ENCODE peak calls at places on chromosomes 13 and 19, in seven cellular contexts. One of them, this sample, is unnamed.

GRCh38 chr13:45301263-45301662 is 39.7 kb downstream of the TPT1 start:
- DNase-seq in GM10248: no peak
- DNase-seq in B cell: no peak
- DNase-seq in GM12878: no peak
- DNase-seq in nephron progenitor cell: no peak
- DNase-seq in fibroblast of pulmonary artery: no peak
- DNase-seq in body of pancreas: no peak
- DNase-seq in this sample: no peak

GRCh38 chr19:18543814-18544475 is 572 bp upstream of the FKBP8 start:
- DNase-seq in GM10248: peak
- DNase-seq in B cell: peak
- DNase-seq in GM12878: peak
- DNase-seq in nephron progenitor cell: no peak
- DNase-seq in fibroblast of pulmonary artery: peak
- DNase-seq in body of pancreas: peak
- DNase-seq in this sample: peak

GRCh38 chr19:18291019-18291524 is 9.7 kb upstream of the JUND start:
- DNase-seq in GM10248: no peak
- DNase-seq in B cell: no peak
- DNase-seq in GM12878: no peak
- DNase-seq in nephron progenitor cell: no peak
- DNase-seq in fibroblast of pulmonary artery: no peak
- DNase-seq in body of pancreas: no peak
- DNase-seq in this sample: no peak

GRCh38 chr19:850221-850978 is 1.7 kb upstream of the ELANE start:
- DNase-seq in GM10248: no peak
- DNase-seq in B cell: no peak
- DNase-seq in GM12878: no peak
- DNase-seq in nephron progenitor cell: no peak
- DNase-seq in fibroblast of pulmonary artery: peak
- DNase-seq in body of pancreas: peak
- DNase-seq in this sample: peak

GRCh38 chr19:17294051-17294891 is 9.0 kb downstream of the ABHD8 start:
- DNase-seq in GM10248: peak
- DNase-seq in B cell: no peak
- DNase-seq in GM12878: no peak
- DNase-seq in nephron progenitor cell: peak
- DNase-seq in fibroblast of pulmonary artery: no peak
- DNase-seq in body of pancreas: no peak
- DNase-seq in this sample: no peak

GRCh38 chr19:38669532-38669931 is 22.1 kb downstream of the ACTN4 start:
- DNase-seq in GM10248: no peak
- DNase-seq in B cell: no peak
- DNase-seq in GM12878: no peak
- DNase-seq in nephron progenitor cell: no peak
- DNase-seq in fibroblast of pulmonary artery: no peak
- DNase-seq in body of pancreas: no peak
- DNase-seq in this sample: no peak

GRCh38 chr19:42099336-42099925 is 23.5 kb downstream of the ZNF574 start:
- DNase-seq in GM10248: no peak
- DNase-seq in B cell: no peak
- DNase-seq in GM12878: no peak
- DNase-seq in nephron progenitor cell: no peak
- DNase-seq in fibroblast of pulmonary artery: no peak
- DNase-seq in body of pancreas: peak
- DNase-seq in this sample: no peak

GRCh38 chr19:53927745-53928144 is 18.7 kb downstream of the CACNG7 start:
- DNase-seq in GM10248: no peak
- DNase-seq in B cell: no peak
- DNase-seq in GM12878: no peak
- DNase-seq in nephron progenitor cell: peak
- DNase-seq in fibroblast of pulmonary artery: peak
- DNase-seq in body of pancreas: peak
- DNase-seq in this sample: peak

GRCh38 chr19:40466219-40467006 is at the start of gene SPTBN4:
- DNase-seq in GM10248: peak
- DNase-seq in B cell: peak
- DNase-seq in GM12878: peak
- DNase-seq in nephron progenitor cell: peak
- DNase-seq in fibroblast of pulmonary artery: no peak
- DNase-seq in body of pancreas: peak
- DNase-seq in this sample: no peak

GRCh38 chr19:38944981-38945506 is 14.3 kb downstream of the MRPS12 start:
- DNase-seq in GM10248: no peak
- DNase-seq in B cell: no peak
- DNase-seq in GM12878: no peak
- DNase-seq in nephron progenitor cell: peak
- DNase-seq in fibroblast of pulmonary artery: no peak
- DNase-seq in body of pancreas: no peak
- DNase-seq in this sample: no peak

GRCh38 chr13:37023871-37024270 is 23.3 kb downstream of the EXOSC8 start:
- DNase-seq in GM10248: no peak
- DNase-seq in B cell: no peak
- DNase-seq in GM12878: no peak
- DNase-seq in nephron progenitor cell: no peak
- DNase-seq in fibroblast of pulmonary artery: no peak
- DNase-seq in body of pancreas: no peak
- DNase-seq in this sample: peak

GRCh38 chr13:24115671-24116070 is 44.8 kb upstream of the SPATA13 start:
- DNase-seq in GM10248: no peak
- DNase-seq in B cell: no peak
- DNase-seq in GM12878: no peak
- DNase-seq in nephron progenitor cell: no peak
- DNase-seq in fibroblast of pulmonary artery: no peak
- DNase-seq in body of pancreas: no peak
- DNase-seq in this sample: no peak

GRCh38 chr19:46131485-46132143 is 7.1 kb upstream of the IGFL3 start:
- DNase-seq in GM10248: no peak
- DNase-seq in B cell: no peak
- DNase-seq in GM12878: no peak
- DNase-seq in nephron progenitor cell: no peak
- DNase-seq in fibroblast of pulmonary artery: peak
- DNase-seq in body of pancreas: no peak
- DNase-seq in this sample: no peak

GRCh38 chr13:28528848-28529247 is 33.9 kb upstream of the FLT1 start:
- DNase-seq in GM10248: no peak
- DNase-seq in B cell: no peak
- DNase-seq in GM12878: no peak
- DNase-seq in nephron progenitor cell: no peak
- DNase-seq in fibroblast of pulmonary artery: no peak
- DNase-seq in body of pancreas: no peak
- DNase-seq in this sample: no peak
- TF ChIP-seq CTCF in GM10248: no peak
- TF ChIP-seq CTCF in B cell: no peak
- TF ChIP-seq CTCF in GM12878: no peak
- TF ChIP-seq CTCF in nephron progenitor cell: no peak
- TF ChIP-seq CTCF in fibroblast of pulmonary artery: no peak
- TF ChIP-seq CTCF in body of pancreas: no peak
- TF ChIP-seq CTCF in this sample: peak

DNA sequence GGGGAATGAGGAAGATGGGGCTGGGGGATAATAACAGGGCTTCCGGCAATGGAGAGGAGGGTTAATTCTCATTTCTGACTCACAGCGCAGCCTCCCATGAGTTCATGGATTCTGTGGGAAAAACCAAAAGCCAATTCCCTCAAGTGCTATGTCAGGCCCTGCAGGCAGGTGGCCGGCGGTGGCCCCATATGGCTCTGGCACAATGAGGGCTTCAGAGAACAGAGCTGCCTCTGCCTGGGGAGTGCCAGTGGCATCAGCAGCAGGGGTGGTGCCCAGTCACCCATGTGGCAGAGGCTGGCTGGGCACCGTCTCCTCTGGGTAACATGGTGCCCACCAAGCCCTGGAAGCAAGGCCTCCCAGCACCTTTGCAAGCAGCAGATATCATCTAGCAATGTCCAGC is 69.1 kb downstream of the ALOX5AP start:
- DNase-seq in GM10248: no peak
- DNase-seq in B cell: no peak
- DNase-seq in GM12878: no peak
- DNase-seq in nephron progenitor cell: no peak
- DNase-seq in fibroblast of pulmonary artery: no peak
- DNase-seq in body of pancreas: no peak
- DNase-seq in this sample: no peak
- TF ChIP-seq CTCF in GM10248: no peak
- TF ChIP-seq CTCF in B cell: no peak
- TF ChIP-seq CTCF in GM12878: no peak
- TF ChIP-seq CTCF in nephron progenitor cell: no peak
- TF ChIP-seq CTCF in fibroblast of pulmonary artery: no peak
- TF ChIP-seq CTCF in body of pancreas: no peak
- TF ChIP-seq CTCF in this sample: peak

GRCh38 chr19:47230921-47231214 is at the start of gene BBC3:
- DNase-seq in GM10248: peak
- DNase-seq in B cell: no peak
- DNase-seq in GM12878: no peak
- DNase-seq in nephron progenitor cell: no peak
- DNase-seq in fibroblast of pulmonary artery: no peak
- DNase-seq in body of pancreas: no peak
- DNase-seq in this sample: no peak

GRCh38 chr19:47228937-47229673 is 1.9 kb downstream of the BBC3 start:
- DNase-seq in GM10248: no peak
- DNase-seq in B cell: no peak
- DNase-seq in GM12878: no peak
- DNase-seq in nephron progenitor cell: no peak
- DNase-seq in fibroblast of pulmonary artery: peak
- DNase-seq in body of pancreas: no peak
- DNase-seq in this sample: peak

GRCh38 chr19:47231215-47232054 is 436 bp upstream of the BBC3 start:
- DNase-seq in GM10248: peak
- DNase-seq in B cell: peak
- DNase-seq in GM12878: peak
- DNase-seq in nephron progenitor cell: peak
- DNase-seq in fibroblast of pulmonary artery: peak
- DNase-seq in body of pancreas: peak
- DNase-seq in this sample: peak

GRCh38 chr19:47229674-47230121 is 1.3 kb downstream of the BBC3 start:
- DNase-seq in GM10248: peak
- DNase-seq in B cell: no peak
- DNase-seq in GM12878: no peak
- DNase-seq in nephron progenitor cell: no peak
- DNase-seq in fibroblast of pulmonary artery: peak
- DNase-seq in body of pancreas: no peak
- DNase-seq in this sample: no peak

DNA sequence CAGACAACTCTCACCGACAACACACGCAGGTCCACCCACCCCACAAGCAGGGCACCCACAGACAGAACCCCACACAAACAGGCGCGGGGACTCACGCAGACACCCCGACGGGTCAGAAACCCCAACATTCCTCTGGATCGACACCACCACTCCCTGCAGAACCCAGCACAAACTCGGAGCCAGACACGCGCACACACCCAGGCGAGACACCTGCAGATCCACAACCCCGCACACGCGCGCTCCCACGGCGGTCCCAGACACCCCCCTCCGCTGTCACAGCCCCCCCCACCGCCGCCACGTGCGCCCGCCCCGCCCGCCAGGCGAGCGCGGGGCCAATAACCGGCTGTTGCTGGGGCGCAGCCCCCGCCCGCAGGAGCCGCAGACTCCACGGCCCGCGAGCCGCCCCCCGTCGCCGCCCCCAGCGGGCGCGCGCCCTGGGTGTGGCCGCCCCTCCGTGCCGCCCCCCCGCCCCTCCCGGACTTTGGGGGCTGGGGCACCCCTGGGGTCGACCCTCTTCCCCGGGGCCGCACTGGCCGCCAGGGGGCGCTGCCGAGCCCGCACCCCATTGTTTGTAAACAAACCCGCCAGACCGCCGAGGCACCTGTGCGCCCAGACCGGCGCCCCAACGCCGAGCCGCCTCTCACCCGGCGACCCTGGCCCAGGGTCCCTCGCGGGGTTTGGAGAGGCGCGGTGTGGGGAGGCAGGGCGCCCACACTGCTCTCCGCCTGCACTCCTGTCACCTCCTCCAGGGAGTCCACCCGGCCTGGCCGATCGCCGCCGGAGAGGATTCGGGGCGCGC is 678 bp downstream of the BBC3 start:
- DNase-seq in GM10248: peak
- DNase-seq in B cell: peak
- DNase-seq in GM12878: no peak
- DNase-seq in nephron progenitor cell: peak
- DNase-seq in fibroblast of pulmonary artery: peak
- DNase-seq in body of pancreas: peak
- DNase-seq in this sample: no peak
- TF ChIP-seq CTCF in GM10248: peak
- TF ChIP-seq CTCF in B cell: peak
- TF ChIP-seq CTCF in GM12878: peak
- TF ChIP-seq CTCF in nephron progenitor cell: peak
- TF ChIP-seq CTCF in fibroblast of pulmonary artery: peak
- TF ChIP-seq CTCF in body of pancreas: peak
- TF ChIP-seq CTCF in this sample: peak

GRCh38 chr19:1849999-1850398 is 1.7 kb upstream of the REXO1 start:
- DNase-seq in GM10248: no peak
- DNase-seq in B cell: no peak
- DNase-seq in GM12878: no peak
- DNase-seq in nephron progenitor cell: no peak
- DNase-seq in fibroblast of pulmonary artery: no peak
- DNase-seq in body of pancreas: no peak
- DNase-seq in this sample: no peak

GRCh38 chr19:1851581-1852293 is 3.5 kb upstream of the REXO1 start:
- DNase-seq in GM10248: peak
- DNase-seq in B cell: no peak
- DNase-seq in GM12878: no peak
- DNase-seq in nephron progenitor cell: no peak
- DNase-seq in fibroblast of pulmonary artery: no peak
- DNase-seq in body of pancreas: no peak
- DNase-seq in this sample: no peak

GRCh38 chr19:1852294-1852646 is 4.0 kb upstream of the REXO1 start:
- DNase-seq in GM10248: no peak
- DNase-seq in B cell: no peak
- DNase-seq in GM12878: no peak
- DNase-seq in nephron progenitor cell: peak
- DNase-seq in fibroblast of pulmonary artery: no peak
- DNase-seq in body of pancreas: no peak
- DNase-seq in this sample: no peak

GRCh38 chr19:1852729-1853128 is 4.4 kb upstream of the REXO1 start:
- DNase-seq in GM10248: no peak
- DNase-seq in B cell: no peak
- DNase-seq in GM12878: no peak
- DNase-seq in nephron progenitor cell: no peak
- DNase-seq in fibroblast of pulmonary artery: no peak
- DNase-seq in body of pancreas: no peak
- DNase-seq in this sample: no peak

GRCh38 chr19:1850809-1851544 is 2.7 kb upstream of the REXO1 start:
- DNase-seq in GM10248: no peak
- DNase-seq in B cell: no peak
- DNase-seq in GM12878: no peak
- DNase-seq in nephron progenitor cell: no peak
- DNase-seq in fibroblast of pulmonary artery: no peak
- DNase-seq in body of pancreas: no peak
- DNase-seq in this sample: no peak
- TF ChIP-seq CTCF in GM10248: peak
- TF ChIP-seq CTCF in B cell: peak
- TF ChIP-seq CTCF in GM12878: peak
- TF ChIP-seq CTCF in nephron progenitor cell: no peak
- TF ChIP-seq CTCF in fibroblast of pulmonary artery: no peak
- TF ChIP-seq CTCF in body of pancreas: no peak
- TF ChIP-seq CTCF in this sample: peak

This sample was measured in brain microvascular endothelial cell.